ENCODE peak calls at places on chromosomes 3 and 15, in five cellular contexts. R is activated CD8-positive, alpha-beta memory T cell treated with anti-CD3 and anti-CD28 coated beads, Interleukin-2, amount 50 U/mL, for 48 hours; Q is fibroblast of mammary gland; Z is kidney glomerular epithelial cell; G is T-helper 2 cell. P is an unnamed sample.

GRCh38 chr15:22949074-22949547 is 31.1 kb downstream of the CYFIP1 start:
- DNase-seq in R (no peak), Q (peak), Z (peak), G (no peak), P (no peak)

GRCh38 chr3:15783361-15783969 is 14.3 kb downstream of the ANKRD28 start:
- DNase-seq in R (no peak), Q (peak), Z (no peak), G (no peak), P (no peak)

GRCh38 chr15:87760915-87761314 is 495.6 kb downstream of the NTRK3 start:
- DNase-seq in R (no peak), Q (no peak), Z (no peak), G (no peak), P (no peak)

GRCh38 chr3:125115640-125116039 is 59.8 kb upstream of the HEG1 start:
- DNase-seq in R (no peak), Q (peak), Z (no peak), G (no peak), P (no peak)

GRCh38 chr3:100032262-100032661 is 82.0 kb downstream of the FILIP1L start:
- DNase-seq in R (no peak), Q (peak), Z (peak), G (peak), P (no peak)

GRCh38 chr3:17025594-17026139 is 140.9 kb downstream of the PLCL2 start:
- DNase-seq in R (no peak), Q (no peak), Z (no peak), G (no peak), P (no peak)

GRCh38 chr3:133490468-133491351 is 82.8 kb upstream of the CDV3 start:
- DNase-seq in R (peak), Q (no peak), Z (no peak), G (peak), P (no peak)

GRCh38 chr15:62648954-62649353 is 393.6 kb upstream of the TPM1 start:
- DNase-seq in R (no peak), Q (peak), Z (no peak), G (no peak), P (no peak)